ENCODE peak calls at places on chromosomes 11 and 22, in four cellular contexts. C is NCI-H1105; I is stimulated activated CD4-positive, alpha-beta T cell treated with anti-CD3 and anti-CD28 coated beads, Interleukin-15, amount 100 ng/mL, for 48 hours; W is T-cell. R is an unnamed sample.

GRCh38 chr11:66834943-66835342 is 8.3 kb upstream of the RCE1 start:
- DNase-seq in C (no peak), I (no peak), W (no peak), R (no peak)

GRCh38 chr11:121670792-121671275 is 218.1 kb upstream of the SORL1-AS1 start:
- DNase-seq in C (peak), I (no peak), W (no peak), R (peak)

GRCh38 chr22:29071261-29072045 is 1.4 kb upstream of the KREMEN1 start:
- DNase-seq in C (no peak), I (peak), W (no peak), R (no peak)

GRCh38 chr11:118771481-118772278 is 19.3 kb downstream of the DDX6 start:
- DNase-seq in C (no peak), I (no peak), W (no peak), R (no peak)

GRCh38 chr11:7490054-7490453 is 4.7 kb downstream of the OLFML1 start:
- DNase-seq in C (no peak), I (no peak), W (no peak), R (no peak)

GRCh38 chr11:28729339-28729738 is 621.2 kb downstream of the METTL15 start:
- DNase-seq in C (no peak), I (no peak), W (no peak), R (no peak)

GRCh38 chr22:50139843-50140415 is 30.6 kb upstream of the PANX2 start:
- DNase-seq in C (peak), I (no peak), W (no peak), R (peak)

GRCh38 chr11:117058761-117059233 is 39.4 kb downstream of the SIK3 start:
- DNase-seq in C (no peak), I (no peak), W (no peak), R (no peak)

GRCh38 chr11:103420593-103420992 is 311.4 kb downstream of the DYNC2H1 start:
- DNase-seq in C (no peak), I (no peak), W (no peak), R (no peak)

GRCh38 chr11:95716266-95716665 is 73.3 kb downstream of the FAM76B start:
- DNase-seq in C (no peak), I (no peak), W (no peak), R (no peak)

GRCh38 chr11:11798586-11799438 is 43.0 kb upstream of the USP47 start:
- DNase-seq in C (no peak), I (peak), W (peak), R (peak)

GRCh38 chr11:19573666-19574065 is 139.0 kb upstream of the NAV2 start:
- DNase-seq in C (peak), I (no peak), W (no peak), R (peak)

GRCh38 chr22:49633010-49633324 is 194.7 kb downstream of the BRD1 start:
- DNase-seq in C (no peak), I (no peak), W (no peak), R (no peak)

GRCh38 chr22:50220603-50221409 is 20.0 kb downstream of the SELENOO start:
- DNase-seq in C (no peak), I (no peak), W (no peak), R (no peak)

GRCh38 chr11:9104581-9104980 is 13.2 kb upstream of the SCUBE2 start:
- DNase-seq in C (no peak), I (no peak), W (no peak), R (no peak)

GRCh38 chr11:66347425-66348276 is at the start of gene B4GAT1:
- DNase-seq in C (peak), I (peak), W (peak), R (peak)

GRCh38 chr11:74031310-74031676 is 22.4 kb upstream of the UCP3 start:
- DNase-seq in C (no peak), I (no peak), W (no peak), R (no peak)

GRCh38 chr11:68255526-68255925 is 16.2 kb downstream of the C11orf24 start:
- DNase-seq in C (no peak), I (no peak), W (no peak), R (no peak)

GRCh38 chr22:44186121-44186510 is 5.4 kb downstream of the PARVG start:
- DNase-seq in C (no peak), I (no peak), W (no peak), R (no peak)

GRCh38 chr11:99814021-99814420 is 793.3 kb downstream of the CNTN5 start:
- DNase-seq in C (no peak), I (no peak), W (no peak), R (no peak)

GRCh38 chr11:78079232-78080083 is at the start of gene NDUFC2:
- DNase-seq in C (peak), I (peak), W (peak), R (peak)

GRCh38 chr11:1844221-1845094 is 5.7 kb downstream of the TNNI2 start:
- DNase-seq in C (no peak), I (no peak), W (peak), R (no peak)

GRCh38 chr11:123351375-123351774 is 78.7 kb upstream of the GRAMD1B start:
- DNase-seq in C (no peak), I (no peak), W (no peak), R (no peak)

GRCh38 chr11:65043881-65044501 is 3.0 kb downstream of the SAC3D1 start:
- DNase-seq in C (no peak), I (no peak), W (no peak), R (no peak)

GRCh38 chr11:96567193-96567592 is 177.4 kb downstream of the JRKL start:
- DNase-seq in C (no peak), I (no peak), W (no peak), R (no peak)

GRCh38 chr11:14015711-14016110 is 53.2 kb downstream of the SPON1 start:
- DNase-seq in C (no peak), I (no peak), W (no peak), R (no peak)

GRCh38 chr11:46513934-46514342 is 79.9 kb downstream of the AMBRA1 start:
- DNase-seq in C (peak), I (no peak), W (no peak), R (peak)

GRCh38 chr11:92765965-92766371 is 203.5 kb upstream of the MTNR1B start:
- DNase-seq in C (no peak), I (no peak), W (no peak), R (no peak)

GRCh38 chr11:94954753-94955152 is 18.6 kb downstream of the CWC15 start:
- DNase-seq in C (no peak), I (no peak), W (no peak), R (no peak)

GRCh38 chr11:5719703-5720495 is 16.3 kb upstream of the OR56B1 start:
- DNase-seq in C (no peak), I (no peak), W (no peak), R (no peak)

GRCh38 chr11:19853901-19854300 is 141.3 kb downstream of the NAV2 start:
- DNase-seq in C (no peak), I (no peak), W (no peak), R (no peak)

R was measured in COR-L47.